ENCODE peak calls at places on chromosomes 5 and 9, in six cellular contexts. S, I, A, T, V and B are unnamed samples.

GRCh38 chr5:128135286-128135685 is 51.7 kb downstream of the SLC12A2 start:
- DNase-seq in S (no peak), V (no peak), T (no peak), A (no peak), I (no peak), B (no peak)

GRCh38 chr9:112086627-112087026 is 88.5 kb downstream of the SUSD1 start:
- DNase-seq in S (peak), A (no peak), I (no peak), V (no peak), T (no peak), B (no peak)

GRCh38 chr5:41193462-41194166 is 19.7 kb downstream of the C6 start:
- DNase-seq in A (no peak), T (peak), S (peak), V (peak), I (no peak), B (no peak)

GRCh38 chr9:2087500-2088313 is 72.6 kb downstream of the SMARCA2 start:
- DNase-seq in V (no peak), S (peak), A (peak), I (peak), T (no peak), B (no peak)

GRCh38 chr5:105931782-105932489 is 1738.8 kb downstream of the EFNA5 start:
- DNase-seq in V (no peak), T (no peak), I (no peak), A (no peak), S (no peak), B (no peak)

GRCh38 chr5:159571501-159572244 is 241.4 kb upstream of the IL12B start:
- DNase-seq in I (no peak), A (no peak), T (no peak), V (no peak), S (no peak), B (no peak)

GRCh38 chr9:86082870-86083269 is 16.5 kb downstream of the GOLM1 start:
- DNase-seq in T (no peak), I (no peak), V (no peak), A (no peak), S (no peak), B (no peak)

GRCh38 chr5:151812757-151813309 is 41.1 kb downstream of the G3BP1 start:
- DNase-seq in T (no peak), S (no peak), A (no peak), I (no peak), V (no peak), B (no peak)

GRCh38 chr9:135256568-135257354 is 169.3 kb downstream of the OLFM1 start:
- DNase-seq in S (no peak), V (no peak), I (no peak), T (no peak), A (no peak), B (no peak)

GRCh38 chr5:152072076-152072475 is 147.4 kb upstream of the GLRA1 start:
- DNase-seq in V (no peak), T (no peak), I (no peak), A (no peak), S (no peak), B (no peak)

GRCh38 chr9:92486371-92486770 is 4.1 kb upstream of the ASPN start:
- DNase-seq in T (no peak), A (no peak), V (no peak), S (no peak), I (no peak), B (no peak)